ENCODE peak calls at places on chromosomes 4 and X, in seven cellular contexts. E, G, H, O, F, R and V are unnamed samples.

GRCh38 chr4:54658321-54659093 is 750 bp downstream of the KIT start:
- DNase-seq in O (peak), E (peak), F (peak), G (no peak), H (no peak), R (peak), V (peak)

GRCh38 chrX:101460669-101461068 is 24.6 kb upstream of the ARMCX4 start:
- DNase-seq in E (no peak), F (no peak), H (no peak), R (no peak), O (no peak), G (no peak), V (no peak)

GRCh38 chr4:20356565-20356964 is 104.9 kb downstream of the SLIT2 start:
- DNase-seq in O (no peak), H (no peak), E (no peak), G (no peak), R (no peak), F (no peak), V (no peak)

GRCh38 chr4:56958111-56958517 is 19.3 kb downstream of the NOA1 start:
- DNase-seq in F (no peak), R (peak), O (no peak), E (peak), H (no peak), G (no peak), V (no peak)

GRCh38 chr4:1019726-1020470 is 8.5 kb downstream of the FGFRL1 start:
- DNase-seq in E (no peak), H (no peak), R (no peak), G (no peak), F (peak), O (no peak), V (no peak)

GRCh38 chr4:157170321-157170720 is 50.2 kb upstream of the GRIA2 start:
- DNase-seq in R (no peak), O (no peak), G (no peak), F (no peak), E (no peak), H (no peak), V (no peak)

GRCh38 chr4:14539246-14539645 is 463.0 kb upstream of the CPEB2 start:
- DNase-seq in O (no peak), R (peak), G (no peak), F (no peak), E (no peak), H (no peak), V (no peak)

GRCh38 chr4:75512336-75513211 is 1.6 kb downstream of the RCHY1 start:
- DNase-seq in O (no peak), F (peak), E (peak), R (peak), G (no peak), H (no peak), V (no peak)

GRCh38 chrX:123869488-123869887 is 9.6 kb downstream of the XIAP start:
- DNase-seq in R (no peak), O (no peak), F (no peak), G (no peak), E (no peak), H (no peak), V (no peak)

GRCh38 chr4:69759189-69759604 is 1.2 kb downstream of the SULT1B1 start:
- DNase-seq in F (no peak), G (no peak), E (peak), O (no peak), H (no peak), R (no peak), V (no peak)

GRCh38 chrX:13265549-13266132 is 54.2 kb downstream of the ATXN3L start:
- DNase-seq in O (no peak), F (no peak), R (peak), G (no peak), H (no peak), E (no peak), V (no peak)

GRCh38 chr4:106584590-106584989 is 216.0 kb upstream of the GIMD1 start:
- DNase-seq in E (no peak), G (no peak), H (no peak), R (peak), O (no peak), F (no peak), V (no peak)

GRCh38 chr4:2797188-2797544 is 4.3 kb downstream of the SH3BP2 start:
- DNase-seq in G (no peak), H (no peak), O (no peak), F (no peak), E (no peak), R (no peak), V (no peak)

GRCh38 chr4:133146574-133147198 is 2.4 kb upstream of the PCDH10 start:
- DNase-seq in H (no peak), R (peak), E (peak), O (peak), F (peak), G (no peak), V (no peak)

GRCh38 chr4:76526585-76526990 is 91.6 kb downstream of the SHROOM3 start:
- DNase-seq in H (no peak), O (no peak), R (peak), G (no peak), F (no peak), E (no peak), V (no peak)

GRCh38 chr4:129675036-129675435 is 579.1 kb downstream of the C4orf33 start:
- DNase-seq in O (no peak), F (no peak), R (no peak), E (no peak), H (no peak), G (no peak), V (no peak)

GRCh38 chr4:164357957-164358356 is 396.0 kb upstream of the SMIM31 start:
- DNase-seq in O (no peak), G (no peak), E (no peak), F (no peak), R (peak), H (no peak), V (no peak)

GRCh38 chr4:8393593-8394038 is 46.9 kb downstream of the ACOX3 start:
- DNase-seq in E (no peak), F (no peak), O (no peak), R (peak), H (no peak), G (no peak), V (no peak)

GRCh38 chr4:4267981-4268380 is 20.0 kb upstream of the TMEM128 start:
- DNase-seq in O (no peak), H (no peak), E (no peak), F (no peak), R (peak), G (no peak), V (no peak)

GRCh38 chr4:168486961-168487820 is 6.9 kb upstream of the DDX60L start:
- DNase-seq in E (no peak), O (no peak), G (no peak), R (peak), F (no peak), H (no peak), V (no peak)

GRCh38 chr4:27187786-27188185 is 327.1 kb downstream of the STIM2 start:
- DNase-seq in H (no peak), G (no peak), O (no peak), R (no peak), E (no peak), F (no peak), V (no peak)

GRCh38 chrX:40171513-40172168 is 73.9 kb upstream of the BCOR start:
- DNase-seq in F (peak), G (no peak), E (no peak), R (no peak), H (no peak), O (no peak), V (no peak)

GRCh38 chrX:72038016-72038415 is 93.7 kb downstream of the RTL5 start:
- DNase-seq in R (no peak), E (no peak), H (no peak), O (no peak), F (peak), G (no peak), V (no peak)

GRCh38 chr4:101020956-101021355 is 326.4 kb downstream of the PPP3CA start:
- DNase-seq in O (no peak), E (peak), H (no peak), R (peak), F (peak), G (no peak), V (no peak)